ENCODE peak calls at places on chromosomes 13 and 19, in five cellular contexts. One of them, this sample, is unnamed.

GRCh38 chr13:23615677-23616076 is 45.5 kb downstream of the TNFRSF19 start:
- DNase-seq in psoas muscle: no peak
- DNase-seq in left ventricle myocardium inferior: no peak
- DNase-seq in breast epithelium: no peak
- DNase-seq in fibroblast of lung: peak; percentile 74
- DNase-seq in this sample: no peak

GRCh38 chr19:2634960-2635359 is 67.5 kb downstream of the GNG7 start:
- DNase-seq in left ventricle myocardium inferior: no peak
- DNase-seq in fibroblast of lung: no peak
- DNase-seq in psoas muscle: no peak
- DNase-seq in breast epithelium: no peak
- DNase-seq in this sample: no peak

GRCh38 chr13:70385852-70386251 is 277.6 kb upstream of the KLHL1 start:
- DNase-seq in breast epithelium: no peak
- DNase-seq in psoas muscle: no peak
- DNase-seq in left ventricle myocardium inferior: no peak
- DNase-seq in fibroblast of lung: no peak
- DNase-seq in this sample: no peak

GRCh38 chr13:45209229-45209628 is 8.4 kb upstream of the KCTD4 start:
- DNase-seq in psoas muscle: no peak
- DNase-seq in left ventricle myocardium inferior: no peak
- DNase-seq in breast epithelium: no peak
- DNase-seq in fibroblast of lung: no peak
- DNase-seq in this sample: no peak

GRCh38 chr13:110023729-110024645 is 237.6 kb upstream of the IRS2 start:
- DNase-seq in breast epithelium: no peak
- DNase-seq in left ventricle myocardium inferior: peak; percentile 45
- DNase-seq in fibroblast of lung: no peak
- DNase-seq in psoas muscle: peak; percentile 61
- DNase-seq in this sample: no peak

GRCh38 chr13:99650410-99650809 is 149.1 kb downstream of the TM9SF2 start:
- DNase-seq in fibroblast of lung: no peak
- DNase-seq in breast epithelium: no peak
- DNase-seq in psoas muscle: no peak
- DNase-seq in left ventricle myocardium inferior: no peak
- DNase-seq in this sample: no peak

GRCh38 chr19:55484571-55485438 is at the start of gene NAT14:
- DNase-seq in fibroblast of lung: peak; percentile 62
- DNase-seq in psoas muscle: peak; percentile 78
- DNase-seq in breast epithelium: no peak
- DNase-seq in left ventricle myocardium inferior: peak; percentile 54
- DNase-seq in this sample: peak; percentile 83

GRCh38 chr19:51168571-51169282 is 26.6 kb downstream of the SIGLEC7 start:
- DNase-seq in breast epithelium: no peak
- DNase-seq in left ventricle myocardium inferior: no peak
- DNase-seq in fibroblast of lung: no peak
- DNase-seq in psoas muscle: no peak
- DNase-seq in this sample: no peak

GRCh38 chr19:17981611-17982010 is 14.7 kb downstream of the KCNN1 start:
- DNase-seq in fibroblast of lung: no peak
- DNase-seq in left ventricle myocardium inferior: no peak
- DNase-seq in psoas muscle: no peak
- DNase-seq in breast epithelium: no peak
- DNase-seq in this sample: no peak

GRCh38 chr19:48991823-48992570 is 1.1 kb downstream of the GYS1 start:
- DNase-seq in fibroblast of lung: peak; percentile 81
- DNase-seq in left ventricle myocardium inferior: peak; percentile 63
- DNase-seq in breast epithelium: no peak
- DNase-seq in psoas muscle: peak; percentile 77
- DNase-seq in this sample: peak; percentile 30

GRCh38 chr19:16198363-16198636 is 589 bp downstream of the AP1M1 start:
- DNase-seq in left ventricle myocardium inferior: no peak
- DNase-seq in breast epithelium: no peak
- DNase-seq in fibroblast of lung: no peak
- DNase-seq in psoas muscle: no peak
- DNase-seq in this sample: no peak

GRCh38 chr13:114211446-114211845 is 23.3 kb upstream of the CDC16 start:
- DNase-seq in left ventricle myocardium inferior: no peak
- DNase-seq in fibroblast of lung: no peak
- DNase-seq in breast epithelium: no peak
- DNase-seq in psoas muscle: no peak
- DNase-seq in this sample: no peak

DNA sequence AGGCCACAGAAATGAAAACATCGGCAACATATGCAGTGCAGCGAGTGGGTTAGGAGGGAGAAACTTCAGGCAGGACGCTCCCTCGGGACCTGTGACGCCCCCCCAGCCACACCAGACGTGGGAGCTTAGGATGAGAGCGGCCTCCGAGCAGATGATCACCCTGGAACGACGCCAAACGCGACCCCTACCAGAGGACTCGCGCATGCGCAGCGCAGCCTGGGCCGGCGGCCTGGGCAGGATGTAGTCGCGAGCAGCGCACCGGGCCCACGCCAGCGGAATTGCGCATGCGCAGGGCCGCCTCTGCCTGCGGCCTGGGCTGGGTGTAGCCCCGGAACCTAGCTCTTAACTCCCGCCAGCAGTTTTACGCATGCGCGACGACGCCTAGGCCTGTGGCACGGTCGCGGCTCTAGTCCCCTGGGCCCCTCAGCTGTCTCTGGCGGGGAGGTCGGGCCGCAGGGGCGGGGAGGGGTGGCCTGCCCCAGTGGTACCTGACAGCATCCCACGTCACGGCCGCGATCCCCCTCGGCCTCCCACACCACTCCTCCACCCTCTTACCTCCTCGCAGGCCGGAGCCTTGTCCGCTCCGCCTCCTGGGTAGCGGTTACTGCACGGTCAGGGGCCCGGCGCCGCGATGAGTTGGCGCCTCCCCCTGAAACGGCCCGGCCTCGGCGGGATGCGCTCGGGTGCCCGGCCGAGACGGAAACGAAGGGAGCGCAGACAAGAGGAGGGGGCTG is at the start of gene RCBTB2:
- DNase-seq in left ventricle myocardium inferior: peak; percentile 99
- DNase-seq in psoas muscle: peak; percentile 100
- DNase-seq in breast epithelium: peak; percentile 95
- DNase-seq in fibroblast of lung: peak; percentile 94
- DNase-seq in this sample: peak; percentile 99
- H3K4me1 ChIP-seq in left ventricle myocardium inferior: peaks cover 35% of the 10 kb centered on the region
- H3K4me1 ChIP-seq in psoas muscle: peaks cover 11% of the 10 kb centered on the region
- H3K4me1 ChIP-seq in breast epithelium: no peaks in the 10 kb centered on the region
- H3K4me1 ChIP-seq in fibroblast of lung: no peaks in the 10 kb centered on the region
- H3K4me1 ChIP-seq in this sample: peaks cover 30% of the 10 kb centered on the region

DNA sequence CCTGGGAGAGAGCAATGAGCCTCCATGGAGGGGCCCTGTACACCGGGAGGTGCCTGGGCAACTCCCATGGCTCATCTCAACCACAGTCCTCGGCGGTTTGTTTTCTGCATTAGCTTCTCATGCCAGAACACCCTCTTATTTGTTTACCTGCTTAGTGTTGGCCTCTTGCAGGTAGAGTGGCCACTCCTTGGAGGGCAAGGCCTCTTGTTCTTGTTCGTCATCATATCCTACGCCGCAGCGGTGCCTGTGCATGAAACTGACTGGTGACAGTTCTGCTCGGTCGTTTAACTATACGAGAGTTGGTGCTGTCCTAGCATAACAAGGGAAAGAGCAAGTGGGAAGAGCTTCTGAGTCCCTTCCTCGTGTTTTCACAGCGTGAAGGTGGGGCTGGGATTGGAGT is 40.5 kb upstream of the RNF113B start:
- DNase-seq in breast epithelium: no peak
- DNase-seq in psoas muscle: no peak
- DNase-seq in fibroblast of lung: no peak
- DNase-seq in left ventricle myocardium inferior: no peak
- DNase-seq in this sample: no peak
- H3K4me1 ChIP-seq in breast epithelium: peaks cover 6% of the 10 kb centered on the region
- H3K4me1 ChIP-seq in psoas muscle: peaks cover 17% of the 10 kb centered on the region
- H3K4me1 ChIP-seq in fibroblast of lung: peaks cover 51% of the 10 kb centered on the region
- H3K4me1 ChIP-seq in left ventricle myocardium inferior: peaks cover 44% of the 10 kb centered on the region
- H3K4me1 ChIP-seq in this sample: no peaks in the 10 kb centered on the region

GRCh38 chr13:35164324-35164932 is 222.4 kb downstream of the NBEA start:
- DNase-seq in breast epithelium: no peak
- DNase-seq in psoas muscle: no peak
- DNase-seq in left ventricle myocardium inferior: no peak
- DNase-seq in fibroblast of lung: peak; percentile 37
- DNase-seq in this sample: no peak

GRCh38 chr13:35159041-35159440 is 217.0 kb downstream of the NBEA start:
- DNase-seq in breast epithelium: no peak
- DNase-seq in fibroblast of lung: no peak
- DNase-seq in left ventricle myocardium inferior: no peak
- DNase-seq in psoas muscle: no peak
- DNase-seq in this sample: no peak

GRCh38 chr13:35163674-35164073 is 221.6 kb downstream of the NBEA start:
- DNase-seq in breast epithelium: no peak
- DNase-seq in left ventricle myocardium inferior: no peak
- DNase-seq in fibroblast of lung: no peak
- DNase-seq in psoas muscle: no peak
- DNase-seq in this sample: no peak

GRCh38 chr13:35162420-35162819 is 220.3 kb downstream of the NBEA start:
- DNase-seq in left ventricle myocardium inferior: no peak
- DNase-seq in breast epithelium: no peak
- DNase-seq in psoas muscle: no peak
- DNase-seq in fibroblast of lung: no peak
- DNase-seq in this sample: no peak

DNA sequence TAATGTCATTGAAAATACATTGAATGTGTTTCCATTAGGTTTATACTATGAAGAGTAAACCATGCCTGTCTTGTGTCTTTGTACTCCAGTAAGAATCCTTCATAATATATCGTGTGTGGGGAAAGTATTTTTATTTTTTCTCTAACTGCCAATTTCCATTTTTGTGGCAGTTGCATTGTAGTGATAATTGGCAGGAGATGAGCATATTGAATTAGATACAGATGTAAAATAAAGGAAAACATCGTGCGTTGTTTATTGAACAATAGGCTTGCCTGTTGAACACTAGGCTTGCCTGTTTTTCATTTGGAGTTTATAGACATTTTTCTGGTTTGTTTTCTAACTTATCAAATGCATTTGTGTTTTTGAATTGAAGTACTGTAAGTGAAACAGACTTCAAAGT is 218.9 kb downstream of the NBEA start:
- DNase-seq in breast epithelium: no peak
- DNase-seq in fibroblast of lung: no peak
- DNase-seq in psoas muscle: no peak
- DNase-seq in left ventricle myocardium inferior: no peak
- DNase-seq in this sample: no peak
- H3K4me1 ChIP-seq in breast epithelium: no peaks in the 10 kb centered on the region
- H3K4me1 ChIP-seq in fibroblast of lung: no peaks in the 10 kb centered on the region
- H3K4me1 ChIP-seq in psoas muscle: no peaks in the 10 kb centered on the region
- H3K4me1 ChIP-seq in left ventricle myocardium inferior: peaks cover 6% of the 10 kb centered on the region
- H3K4me1 ChIP-seq in this sample: peaks cover 11% of the 10 kb centered on the region

GRCh38 chr19:43578787-43579186 is 3.2 kb downstream of the PINLYP start:
- DNase-seq in psoas muscle: no peak
- DNase-seq in fibroblast of lung: no peak
- DNase-seq in breast epithelium: no peak
- DNase-seq in left ventricle myocardium inferior: no peak
- DNase-seq in this sample: no peak
- H3K4me1 ChIP-seq in psoas muscle: peaks cover 12% of the 10 kb centered on the region
- H3K4me1 ChIP-seq in fibroblast of lung: no peaks in the 10 kb centered on the region
- H3K4me1 ChIP-seq in breast epithelium: no peaks in the 10 kb centered on the region
- H3K4me1 ChIP-seq in left ventricle myocardium inferior: peaks cover 39% of the 10 kb centered on the region
- H3K4me1 ChIP-seq in this sample: peaks cover 50% of the 10 kb centered on the region

DNA sequence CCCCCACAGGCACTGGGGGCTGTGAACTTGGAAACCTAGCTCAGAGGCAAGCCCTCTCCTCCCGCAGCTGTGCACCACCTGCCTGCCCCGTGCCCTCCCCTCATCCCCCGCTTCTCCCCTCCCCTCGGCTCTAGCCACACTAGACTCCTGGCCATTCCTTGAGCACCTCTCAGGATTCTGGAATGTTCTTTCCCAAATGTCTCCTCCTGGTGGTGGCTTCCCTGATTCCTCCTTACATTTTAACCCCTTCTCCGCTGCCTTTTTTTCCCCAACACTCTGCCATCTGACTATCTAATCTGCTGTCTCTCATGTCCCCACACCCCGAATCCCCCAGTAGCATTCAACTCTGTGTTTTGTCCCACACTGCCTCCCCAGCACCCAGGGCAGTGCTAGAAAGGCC is 6.7 kb downstream of the NANOS3 start:
- DNase-seq in fibroblast of lung: no peak
- DNase-seq in breast epithelium: no peak
- DNase-seq in left ventricle myocardium inferior: no peak
- DNase-seq in psoas muscle: no peak
- DNase-seq in this sample: peak; percentile 66
- H3K4me1 ChIP-seq in fibroblast of lung: peaks cover 14% of the 10 kb centered on the region
- H3K4me1 ChIP-seq in breast epithelium: peaks cover 8% of the 10 kb centered on the region
- H3K4me1 ChIP-seq in left ventricle myocardium inferior: peaks cover 35% of the 10 kb centered on the region
- H3K4me1 ChIP-seq in psoas muscle: peaks cover 15% of the 10 kb centered on the region
- H3K4me1 ChIP-seq in this sample: peaks cover 55% of the 10 kb centered on the region

DNA sequence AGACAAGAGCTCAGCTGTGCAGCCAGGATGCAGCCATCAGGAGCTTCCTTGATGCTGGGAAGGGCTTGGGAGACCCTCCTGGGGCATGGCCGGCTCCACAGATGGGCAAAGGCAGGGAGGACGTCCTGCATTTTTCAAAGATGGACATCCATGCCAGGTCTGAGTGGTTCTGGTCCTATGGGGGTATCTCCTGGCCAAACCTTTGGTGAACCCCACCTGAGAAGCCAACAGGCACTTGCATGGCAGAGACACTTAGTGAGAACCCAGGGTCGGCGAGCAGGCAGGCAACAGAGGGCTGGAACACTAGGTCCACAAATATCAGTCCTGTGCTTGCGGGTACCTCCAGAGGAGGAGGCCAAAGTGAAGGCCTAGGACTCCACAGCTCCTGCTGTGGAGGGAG is 70.0 kb downstream of the KCTD15 start:
- DNase-seq in breast epithelium: peak; percentile 25
- DNase-seq in psoas muscle: no peak
- DNase-seq in left ventricle myocardium inferior: no peak
- DNase-seq in fibroblast of lung: no peak
- DNase-seq in this sample: no peak
- H3K4me1 ChIP-seq in breast epithelium: peaks cover 8% of the 10 kb centered on the region
- H3K4me1 ChIP-seq in psoas muscle: no peaks in the 10 kb centered on the region
- H3K4me1 ChIP-seq in left ventricle myocardium inferior: peaks cover 18% of the 10 kb centered on the region
- H3K4me1 ChIP-seq in fibroblast of lung: no peaks in the 10 kb centered on the region
- H3K4me1 ChIP-seq in this sample: no peaks in the 10 kb centered on the region

This sample was measured in DND-41.